ENCODE peak calls at places on chromosomes 6 and 20, in nine cellular contexts. S, Y, A, F, B, D, R, T and V are unnamed samples.

GRCh38 chr6:75611011-75611701 is 9.5 kb downstream of the SENP6 start:
- DNase-seq in S (no peak), Y (no peak), A (no peak), F (no peak), B (no peak), D (no peak), R (no peak), T (no peak), V (no peak)

GRCh38 chr20:23393999-23394775 is 27.1 kb downstream of the NAPB start:
- DNase-seq in S (no peak), Y (no peak), A (no peak), F (no peak), B (no peak), D (no peak), R (no peak), T (no peak), V (no peak)

GRCh38 chr6:41975276-41975675 is 33.7 kb upstream of the CCND3 start:
- DNase-seq in S (no peak), Y (no peak), A (no peak), F (no peak), B (no peak), D (no peak), R (no peak), T (no peak), V (no peak)

GRCh38 chr6:110738899-110739365 is 76.3 kb downstream of the CDK19 start:
- DNase-seq in S (no peak), Y (no peak), A (peak; percentile 38), F (no peak), B (no peak), D (peak; percentile 17), R (no peak), T (no peak), V (no peak)

GRCh38 chr20:52075400-52075799 is 116.2 kb downstream of the ZFP64 start:
- DNase-seq in S (no peak), Y (no peak), A (no peak), F (no peak), B (no peak), D (no peak), R (no peak), T (no peak), V (no peak)

GRCh38 chr6:25318589-25318988 is 39.4 kb downstream of the CARMIL1 start:
- DNase-seq in S (no peak), Y (no peak), A (no peak), F (no peak), B (no peak), D (no peak), R (no peak), T (no peak), V (no peak)

GRCh38 chr20:25364180-25364788 is 26.4 kb downstream of the ABHD12 start:
- DNase-seq in S (no peak), Y (no peak), A (no peak), F (peak; percentile 18), B (no peak), D (no peak), R (no peak), T (no peak), V (no peak)

GRCh38 chr6:158825951-158826306 is 6.8 kb upstream of the EZR start:
- DNase-seq in S (no peak), Y (no peak), A (no peak), F (no peak), B (no peak), D (peak; percentile 56), R (no peak), T (no peak), V (no peak)

GRCh38 chr6:105993341-105993740 is 92.8 kb upstream of the PRDM1 start:
- DNase-seq in S (no peak), Y (no peak), A (no peak), F (no peak), B (peak; percentile 31), D (peak; percentile 32), R (no peak), T (peak; percentile 53), V (peak; percentile 16)

GRCh38 chr6:75483136-75483952 is 10.3 kb downstream of the FILIP1 start:
- DNase-seq in S (no peak), Y (no peak), A (no peak), F (no peak), B (no peak), D (no peak), R (no peak), T (no peak), V (no peak)

GRCh38 chr6:44556046-44556445 is 168.5 kb downstream of the CDC5L start:
- DNase-seq in S (no peak), Y (no peak), A (no peak), F (peak; percentile 18), B (no peak), D (no peak), R (no peak), T (no peak), V (peak; percentile 8)

GRCh38 chr6:44549516-44549915 is 162.0 kb downstream of the CDC5L start:
- DNase-seq in S (no peak), Y (no peak), A (no peak), F (no peak), B (no peak), D (no peak), R (no peak), T (no peak), V (no peak)

GRCh38 chr6:44554901-44555300 is 167.4 kb downstream of the CDC5L start:
- DNase-seq in S (no peak), Y (no peak), A (no peak), F (no peak), B (no peak), D (no peak), R (no peak), T (no peak), V (no peak)

GRCh38 chr6:44558315-44559227 is 171.1 kb downstream of the CDC5L start:
- DNase-seq in S (no peak), Y (no peak), A (no peak), F (no peak), B (no peak), D (no peak), R (no peak), T (no peak), V (no peak)

GRCh38 chr6:44554194-44554593 is 166.7 kb downstream of the CDC5L start:
- DNase-seq in S (no peak), Y (no peak), A (no peak), F (no peak), B (no peak), D (no peak), R (no peak), T (no peak), V (no peak)
- TF ChIP-seq CTCF in S (no peak), Y (no peak), A (no peak), F (no peak), B (no peak), D (no peak), R (no peak), T (no peak), V (no peak)

GRCh38 chr20:43721429-43722152 is 5.2 kb downstream of the GTSF1L start:
- DNase-seq in S (no peak), Y (no peak), A (no peak), F (peak; percentile 10), B (peak; percentile 20), D (no peak), R (no peak), T (peak; percentile 23), V (no peak)
- TF ChIP-seq CTCF in S (no peak), Y (no peak), A (no peak), F (no peak), B (no peak), D (no peak), R (no peak), T (no peak), V (no peak)

DNA sequence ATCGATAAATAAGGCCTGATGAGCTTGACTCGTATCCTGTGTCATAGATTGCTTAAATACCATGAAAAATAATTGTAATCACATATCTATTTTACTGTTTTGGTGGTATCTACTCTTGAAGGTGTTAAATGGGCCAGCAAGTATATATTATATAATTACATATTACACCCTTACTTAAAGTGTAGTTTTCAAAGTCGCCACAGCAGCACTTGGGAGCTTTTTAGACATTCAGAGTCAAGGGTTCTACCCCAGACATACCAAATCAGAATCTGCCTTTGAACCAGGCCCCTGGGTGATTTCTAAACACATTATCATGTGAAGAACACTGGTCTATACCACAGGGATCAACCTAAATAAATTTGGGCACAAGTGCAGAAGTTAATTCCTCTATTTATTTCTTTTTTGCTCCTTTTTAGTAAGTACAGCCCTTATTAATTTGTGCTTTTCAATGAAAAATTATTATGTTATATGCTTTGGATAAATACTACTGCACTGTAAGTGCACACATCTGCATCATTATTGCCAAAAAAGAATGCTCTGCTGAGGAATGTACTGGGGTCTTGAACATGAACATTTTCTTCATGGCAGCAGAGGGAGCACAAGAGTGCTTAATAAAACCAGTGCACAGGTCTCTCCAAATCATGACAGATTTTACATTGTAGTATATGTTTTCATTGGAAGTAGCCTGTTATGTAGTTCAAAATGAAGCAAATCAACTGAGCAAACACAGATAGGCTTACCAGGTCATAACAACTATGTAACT is 3.1 kb upstream of the ATXN1 start:
- DNase-seq in S (no peak), Y (no peak), A (no peak), F (peak; percentile 45), B (no peak), D (peak; percentile 55), R (peak; percentile 59), T (no peak), V (peak; percentile 51)
- TF ChIP-seq CTCF in S (peak; percentile 15), Y (peak; percentile 20), A (no peak), F (peak; percentile 22), B (no peak), D (peak; percentile 59), R (peak; percentile 78), T (peak; percentile 45), V (peak; percentile 37)

DNA sequence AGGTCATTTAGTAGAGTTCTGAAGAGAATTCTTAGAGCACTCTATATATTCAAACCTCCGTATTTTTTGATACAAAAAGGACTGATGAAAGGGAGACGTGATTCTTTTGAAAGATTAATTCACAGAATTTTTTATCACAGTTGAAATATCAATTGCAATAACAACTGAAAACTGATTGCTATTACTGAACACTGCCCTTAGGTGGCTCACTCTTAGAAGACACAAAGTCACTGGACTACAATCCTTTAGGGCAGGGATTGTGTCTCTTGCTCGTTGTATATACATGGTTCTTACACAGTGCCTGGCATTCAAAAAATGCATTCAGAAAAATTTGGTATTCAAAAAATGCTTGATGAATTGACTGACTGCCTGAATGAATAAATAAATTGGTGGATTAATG is 17.1 kb upstream of the CALHM6 start:
- DNase-seq in S (no peak), Y (no peak), A (no peak), F (peak; percentile 45), B (no peak), D (peak; percentile 37), R (peak; percentile 29), T (peak; percentile 24), V (peak; percentile 53)
- TF ChIP-seq CTCF in S (peak; percentile 35), Y (peak; percentile 41), A (peak; percentile 26), F (peak; percentile 47), B (no peak), D (peak; percentile 46), R (peak; percentile 75), T (peak; percentile 59), V (peak; percentile 53)

GRCh38 chr20:41604002-41604401 is 14.2 kb downstream of the CHD6 start:
- DNase-seq in S (no peak), Y (no peak), A (no peak), F (no peak), B (no peak), D (no peak), R (no peak), T (no peak), V (no peak)
- TF ChIP-seq CTCF in S (peak; percentile 28), Y (no peak), A (no peak), F (peak; percentile 5), B (no peak), D (no peak), R (peak; percentile 10), T (no peak), V (no peak)